ENCODE peak calls at places on chromosomes 6 and 20, in seven cellular contexts. S is A549, N is IMR-90, R is suprapubic skin, W is HCT116, O is uterus, E is stomach. H is an unnamed sample. For H3K4me1, the result is how much of the 10 kb centered on the place peaks cover.

GRCh38 chr20:1774479-1774878 is 116.9 kb upstream of the SIRPG start:
- DNase-seq in S (no peak), W (no peak), O (no peak), N (no peak), E (no peak), R (no peak), H (no peak)

GRCh38 chr6:142357879-142358278 is 56.1 kb downstream of the ADGRG6 start:
- DNase-seq in R (no peak), O (no peak), W (no peak), E (no peak), N (peak), S (no peak), H (no peak)

GRCh38 chr20:12217382-12217781 is 299.7 kb downstream of the BTBD3 start:
- DNase-seq in R (no peak), E (no peak), W (no peak), S (no peak), O (no peak), N (no peak), H (no peak)

GRCh38 chr20:49891486-49891885 is 23.8 kb downstream of the SPATA2 start:
- DNase-seq in O (no peak), R (no peak), S (no peak), E (no peak), N (no peak), W (no peak), H (no peak)

GRCh38 chr6:42281016-42281533 is 63.4 kb upstream of the MRPS10 start:
- DNase-seq in W (no peak), N (no peak), O (no peak), R (no peak), E (no peak), S (no peak), H (no peak)

GRCh38 chr20:62929051-62929538 is 2.8 kb upstream of the DIDO1 start:
- DNase-seq in R (no peak), S (no peak), O (peak), W (no peak), E (peak), N (peak), H (peak)

GRCh38 chr20:52098186-52098585 is 93.4 kb downstream of the ZFP64 start:
- DNase-seq in R (no peak), W (no peak), N (no peak), E (no peak), O (no peak), S (no peak), H (no peak)

GRCh38 chr6:54060286-54060685 is 51.0 kb upstream of the MLIP start:
- DNase-seq in W (no peak), O (no peak), S (no peak), E (no peak), R (no peak), N (peak), H (no peak)

GRCh38 chr20:63945031-63945658 is 11.1 kb downstream of the UCKL1 start:
- DNase-seq in O (no peak), R (no peak), W (no peak), S (no peak), E (no peak), N (no peak), H (no peak)

GRCh38 chr6:44263357-44264100 is 1.8 kb downstream of the NFKBIE start:
- DNase-seq in N (peak), O (no peak), W (no peak), S (peak), E (no peak), R (no peak), H (no peak)

GRCh38 chr6:49950415-49950751 is 13.6 kb downstream of the DEFB114 start:
- DNase-seq in R (no peak), S (no peak), N (no peak), W (no peak), O (no peak), E (no peak), H (no peak)

GRCh38 chr6:104623052-104623690 is 236.5 kb downstream of the HACE1 start:
- DNase-seq in E (no peak), O (no peak), W (no peak), S (peak), R (no peak), N (no peak), H (no peak)
- TF ChIP-seq CTCF in E (no peak), O (no peak), W (peak), S (no peak), R (no peak), N (no peak), H (no peak)

GRCh38 chr6:30491963-30492616 is 2.8 kb downstream of the HLA-E start:
- DNase-seq in W (no peak), E (no peak), S (no peak), R (peak), N (no peak), O (no peak), H (no peak)
- H3K4me1 ChIP-seq in W (under half), E (under half), S (under half), R (half or more), N (under half), O (under half), H (under half)

DNA sequence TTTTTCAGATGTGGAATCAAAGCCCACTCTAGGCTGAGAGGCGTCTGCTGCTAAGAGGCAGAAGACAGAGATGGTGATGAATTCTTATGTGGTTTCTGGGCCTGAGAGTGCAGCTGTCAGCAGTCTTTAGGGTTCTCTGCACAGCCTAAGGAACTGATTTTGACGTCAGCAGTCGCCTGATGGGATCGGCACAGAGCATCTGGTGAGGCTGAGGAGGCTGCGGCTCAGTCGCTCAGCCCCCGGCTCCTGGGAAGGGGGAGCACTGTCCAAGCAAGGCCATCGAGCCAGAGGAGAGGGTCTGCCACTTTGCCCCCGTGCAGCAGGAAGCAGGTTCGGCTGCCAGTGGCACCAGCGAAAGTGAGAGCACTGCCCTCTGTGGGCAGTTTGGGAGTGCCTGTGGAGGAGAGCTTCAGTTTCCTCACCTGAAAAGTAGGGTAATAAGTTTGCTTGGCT is 92.5 kb downstream of the TCP11 start:
- DNase-seq in W (no peak), E (no peak), O (no peak), S (no peak), N (peak), R (no peak), H (peak)
- TF ChIP-seq POLR2A in W (no peak), E (no peak), O (no peak), S (no peak), N (no peak), R (peak), H (no peak)

GRCh38 chr20:56995635-56996075 is 270.8 kb downstream of the BMP7 start:
- DNase-seq in O (no peak), E (no peak), W (peak), N (no peak), S (peak), R (no peak), H (no peak)
- TF ChIP-seq CTCF in O (no peak), E (no peak), W (peak), N (peak), S (peak), R (no peak), H (peak)

GRCh38 chr20:32472581-32473207 is 112.4 kb downstream of the NOL4L start:
- DNase-seq in S (no peak), N (no peak), E (no peak), O (no peak), R (no peak), W (no peak), H (no peak)
- H3K4me1 ChIP-seq in S (half or more), N (under half), E (half or more), O (under half), R (half or more), W (under half), H (half or more)

GRCh38 chr6:27753668-27754407 is 158.4 kb downstream of the OR2B2 start:
- DNase-seq in O (peak), R (no peak), W (peak), S (peak), E (peak), N (peak), H (peak)
- TF ChIP-seq POLR2A in O (no peak), R (no peak), W (peak), S (no peak), E (no peak), N (no peak), H (no peak)

DNA sequence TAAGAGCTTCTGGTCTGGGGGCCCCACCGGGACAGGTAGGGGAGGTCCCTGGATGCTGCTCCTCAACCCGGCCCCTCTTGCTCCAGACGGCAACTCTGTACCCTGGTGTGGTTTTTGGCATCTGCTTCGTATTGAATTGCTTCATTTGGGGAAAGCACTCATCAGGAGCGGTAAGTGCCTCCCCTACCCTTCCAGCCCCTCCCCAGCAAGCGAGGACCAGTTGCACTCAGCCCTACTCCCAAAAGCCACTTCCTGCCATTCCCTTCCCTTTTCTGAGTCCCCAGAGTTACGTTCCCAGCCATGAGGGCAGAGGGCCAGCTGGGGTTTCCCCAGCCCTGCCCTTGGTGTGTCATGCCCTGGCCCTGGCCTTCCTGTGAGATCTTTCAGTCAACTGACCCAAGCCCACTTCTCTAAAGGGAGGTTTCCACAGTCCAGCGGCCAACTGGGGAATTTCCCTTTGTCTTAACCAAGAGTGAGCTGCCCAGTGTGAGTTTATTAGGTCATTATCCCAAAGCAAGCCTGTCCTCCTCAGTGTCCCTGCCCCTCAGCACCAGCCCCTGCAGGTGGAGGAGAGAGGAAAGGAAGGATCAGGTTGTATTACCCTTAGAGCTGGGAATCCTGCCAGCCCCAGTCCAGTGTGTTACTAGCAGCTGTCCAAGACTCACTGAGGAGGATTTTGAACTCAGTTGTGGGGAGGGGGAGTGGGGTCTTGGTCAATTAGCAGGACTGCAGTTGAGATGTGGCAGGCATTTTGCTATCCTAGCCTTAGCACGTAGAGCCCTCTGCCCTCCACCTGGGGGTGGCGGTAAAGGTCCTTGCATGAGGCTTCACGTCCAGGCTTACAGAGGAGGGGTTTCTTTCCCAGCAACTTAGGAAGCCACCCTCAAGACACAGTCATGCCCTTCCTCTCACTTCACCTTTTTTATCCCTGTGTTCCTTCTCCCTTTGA is 45.8 kb downstream of the TM9SF4 start:
- DNase-seq in O (peak), E (peak), R (peak), W (no peak), N (peak), S (peak), H (peak)
- TF ChIP-seq CTCF in O (peak), E (no peak), R (no peak), W (peak), N (peak), S (no peak), H (peak)